ENCODE peak calls at places on chromosomes 7 and 10, in five cellular contexts. One of them, this sample, is unnamed.

GRCh38 chr10:61565819-61566560 is 96.7 kb upstream of the CABCOCO1 start:
- DNase-seq in H1: no peak
- DNase-seq in H9: no peak
- DNase-seq in trophoblast cell: no peak
- DNase-seq in neuronal stem cell: no peak
- DNase-seq in this sample: no peak

GRCh38 chr7:154792436-154793055 is 210.4 kb downstream of the PAXIP1 start:
- DNase-seq in H1: no peak
- DNase-seq in H9: no peak
- DNase-seq in neuronal stem cell: no peak
- DNase-seq in trophoblast cell: no peak
- DNase-seq in this sample: no peak

GRCh38 chr7:106068538-106068961 is 43.6 kb downstream of the SYPL1 start:
- DNase-seq in trophoblast cell: no peak
- DNase-seq in neuronal stem cell: no peak
- DNase-seq in H9: no peak
- DNase-seq in H1: no peak
- DNase-seq in this sample: no peak

GRCh38 chr10:78310481-78311080 is 276.9 kb downstream of the RPS24 start:
- DNase-seq in H1: no peak
- DNase-seq in neuronal stem cell: no peak
- DNase-seq in H9: no peak
- DNase-seq in trophoblast cell: no peak
- DNase-seq in this sample: no peak

GRCh38 chr10:125284875-125285597 is 124.7 kb upstream of the CTBP2 start:
- DNase-seq in H1: no peak
- DNase-seq in H9: peak
- DNase-seq in trophoblast cell: no peak
- DNase-seq in neuronal stem cell: no peak
- DNase-seq in this sample: no peak

GRCh38 chr7:28586736-28587135 is 174.4 kb downstream of the CREB5 start:
- DNase-seq in trophoblast cell: no peak
- DNase-seq in neuronal stem cell: no peak
- DNase-seq in H9: no peak
- DNase-seq in H1: no peak
- DNase-seq in this sample: no peak

GRCh38 chr7:22406715-22407114 is 49.8 kb upstream of the RAPGEF5 start:
- DNase-seq in trophoblast cell: no peak
- DNase-seq in H1: no peak
- DNase-seq in H9: no peak
- DNase-seq in neuronal stem cell: no peak
- DNase-seq in this sample: no peak

GRCh38 chr7:46315891-46316290 is 394.8 kb upstream of the IGFBP3 start:
- DNase-seq in H9: no peak
- DNase-seq in trophoblast cell: no peak
- DNase-seq in neuronal stem cell: no peak
- DNase-seq in H1: no peak
- DNase-seq in this sample: peak

GRCh38 chr10:109914966-109915365 is 8.3 kb downstream of the XPNPEP1 start:
- DNase-seq in H1: no peak
- DNase-seq in trophoblast cell: no peak
- DNase-seq in H9: peak
- DNase-seq in neuronal stem cell: no peak
- DNase-seq in this sample: peak

GRCh38 chr10:42707229-42707628 is 68.9 kb upstream of the ZNF33B start:
- DNase-seq in H1: no peak
- DNase-seq in trophoblast cell: no peak
- DNase-seq in H9: no peak
- DNase-seq in neuronal stem cell: no peak
- DNase-seq in this sample: no peak

GRCh38 chr7:6030988-6031387 is at the start of gene ANKRD61:
- DNase-seq in H1: no peak
- DNase-seq in trophoblast cell: no peak
- DNase-seq in neuronal stem cell: no peak
- DNase-seq in H9: no peak
- DNase-seq in this sample: no peak

GRCh38 chr7:52669031-52669430 is 366.4 kb upstream of the POM121L12 start:
- DNase-seq in trophoblast cell: no peak
- DNase-seq in H9: peak
- DNase-seq in neuronal stem cell: no peak
- DNase-seq in H1: no peak
- DNase-seq in this sample: no peak

GRCh38 chr10:131725736-131726459 is 174.9 kb upstream of the PPP2R2D start:
- DNase-seq in neuronal stem cell: no peak
- DNase-seq in trophoblast cell: no peak
- DNase-seq in H9: peak
- DNase-seq in H1: no peak
- DNase-seq in this sample: no peak

GRCh38 chr7:1401011-1401410 is 58.3 kb downstream of the MICALL2 start:
- DNase-seq in trophoblast cell: peak
- DNase-seq in neuronal stem cell: no peak
- DNase-seq in H1: no peak
- DNase-seq in H9: no peak
- DNase-seq in this sample: no peak

GRCh38 chr7:132148876-132149275 is 427.4 kb downstream of the PLXNA4 start:
- DNase-seq in H9: no peak
- DNase-seq in trophoblast cell: no peak
- DNase-seq in neuronal stem cell: no peak
- DNase-seq in H1: no peak
- DNase-seq in this sample: no peak

GRCh38 chr10:102673961-102674511 is 29.8 kb downstream of the TRIM8 start:
- DNase-seq in trophoblast cell: no peak
- DNase-seq in H9: peak
- DNase-seq in neuronal stem cell: peak
- DNase-seq in H1: no peak
- DNase-seq in this sample: peak

GRCh38 chr10:131886181-131886716 is 14.6 kb upstream of the PPP2R2D start:
- DNase-seq in H1: no peak
- DNase-seq in trophoblast cell: no peak
- DNase-seq in neuronal stem cell: no peak
- DNase-seq in H9: peak
- DNase-seq in this sample: no peak

GRCh38 chr10:69375307-69376151 is 41.2 kb downstream of the TACR2 start:
- DNase-seq in neuronal stem cell: peak
- DNase-seq in trophoblast cell: no peak
- DNase-seq in H1: peak
- DNase-seq in H9: peak
- DNase-seq in this sample: no peak

GRCh38 chr10:58817499-58817898 is 304.8 kb downstream of the BICC1 start:
- DNase-seq in H9: no peak
- DNase-seq in trophoblast cell: no peak
- DNase-seq in neuronal stem cell: no peak
- DNase-seq in H1: no peak
- DNase-seq in this sample: peak

GRCh38 chr10:88687853-88688467 is 18.1 kb upstream of the LIPK start:
- DNase-seq in H1: no peak
- DNase-seq in trophoblast cell: no peak
- DNase-seq in neuronal stem cell: no peak
- DNase-seq in H9: no peak
- DNase-seq in this sample: peak

GRCh38 chr10:22849077-22849810 is 78.6 kb upstream of the ARMC3 start:
- DNase-seq in trophoblast cell: no peak
- DNase-seq in H9: no peak
- DNase-seq in H1: no peak
- DNase-seq in neuronal stem cell: no peak
- DNase-seq in this sample: no peak

GRCh38 chr7:108454674-108455523 is 1.3 kb downstream of the NRCAM start:
- DNase-seq in H1: no peak
- DNase-seq in H9: peak
- DNase-seq in neuronal stem cell: no peak
- DNase-seq in trophoblast cell: no peak
- DNase-seq in this sample: peak

GRCh38 chr10:73875139-73875475 is 752 bp upstream of the CAMK2G start:
- DNase-seq in H1: no peak
- DNase-seq in trophoblast cell: no peak
- DNase-seq in H9: no peak
- DNase-seq in neuronal stem cell: no peak
- DNase-seq in this sample: no peak

GRCh38 chr10:103199498-103199897 is 6.4 kb upstream of the NT5C2 start:
- DNase-seq in trophoblast cell: no peak
- DNase-seq in H9: no peak
- DNase-seq in H1: no peak
- DNase-seq in neuronal stem cell: no peak
- DNase-seq in this sample: no peak

GRCh38 chr10:74988787-74989574 is 122.5 kb upstream of the SAMD8 start:
- DNase-seq in neuronal stem cell: no peak
- DNase-seq in H9: no peak
- DNase-seq in trophoblast cell: no peak
- DNase-seq in H1: no peak
- DNase-seq in this sample: no peak

GRCh38 chr7:15836041-15836440 is 149.6 kb upstream of the MEOX2 start:
- DNase-seq in trophoblast cell: no peak
- DNase-seq in H9: peak
- DNase-seq in H1: no peak
- DNase-seq in neuronal stem cell: no peak
- DNase-seq in this sample: no peak

DNA sequence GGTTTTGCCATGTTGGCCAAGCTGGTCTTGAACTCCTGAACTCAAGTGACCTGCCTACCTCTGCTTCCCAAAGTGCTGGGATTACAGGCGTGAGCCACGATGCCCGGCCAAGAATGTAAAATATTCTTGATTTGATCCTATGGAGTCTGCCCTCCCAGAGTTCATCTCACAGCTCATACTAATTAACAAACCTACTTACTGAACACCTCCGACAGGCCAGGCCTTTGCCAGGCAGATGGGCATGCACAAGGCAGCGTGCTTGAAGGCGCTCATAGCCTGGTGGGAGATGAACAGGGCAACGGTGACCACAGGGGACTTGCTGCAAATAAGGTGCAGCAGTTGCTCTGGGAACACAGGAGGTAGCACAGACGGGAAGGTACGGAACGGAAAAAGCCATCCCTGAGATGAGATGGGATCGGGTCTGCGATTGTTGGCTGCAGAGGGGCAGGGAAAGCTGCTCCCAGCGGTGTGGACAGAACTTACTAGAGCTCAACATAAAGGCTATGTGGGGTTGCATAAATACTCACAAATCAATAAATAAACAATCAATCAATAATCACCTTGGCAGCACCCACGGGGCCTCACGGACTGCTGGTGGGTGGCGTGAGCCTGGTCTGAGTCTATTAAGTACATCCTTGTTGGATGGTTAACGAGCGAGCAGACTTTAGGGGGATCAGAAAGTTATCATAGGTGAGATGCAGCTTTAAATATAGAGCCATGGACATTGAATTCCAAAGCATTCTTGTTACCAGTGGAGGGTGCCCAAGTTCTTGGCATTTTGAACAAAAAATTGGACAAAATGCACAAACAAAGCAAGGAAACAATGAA is 4.7 kb downstream of the ACBD7 start:
- DNase-seq in H9: no peak
- DNase-seq in H1: no peak
- DNase-seq in neuronal stem cell: no peak
- DNase-seq in trophoblast cell: no peak
- DNase-seq in this sample: no peak
- H4K91ac ChIP-seq in H9: no peak
- H4K91ac ChIP-seq in H1: no peak
- H4K91ac ChIP-seq in neuronal stem cell: no peak
- H4K91ac ChIP-seq in trophoblast cell: no peak
- H4K91ac ChIP-seq in this sample: peak

GRCh38 chr7:66905243-66905642 is 15.8 kb upstream of the TMEM248 start:
- DNase-seq in trophoblast cell: no peak
- DNase-seq in neuronal stem cell: no peak
- DNase-seq in H9: no peak
- DNase-seq in H1: no peak
- DNase-seq in this sample: no peak

GRCh38 chr7:66902844-66903180 is 18.2 kb upstream of the TMEM248 start:
- DNase-seq in neuronal stem cell: no peak
- DNase-seq in H1: no peak
- DNase-seq in H9: peak
- DNase-seq in trophoblast cell: no peak
- DNase-seq in this sample: no peak

GRCh38 chr7:66905689-66906088 is 15.3 kb upstream of the TMEM248 start:
- DNase-seq in H9: peak
- DNase-seq in H1: no peak
- DNase-seq in neuronal stem cell: no peak
- DNase-seq in trophoblast cell: no peak
- DNase-seq in this sample: no peak

GRCh38 chr7:66903360-66904062 is 17.5 kb upstream of the TMEM248 start:
- DNase-seq in trophoblast cell: no peak
- DNase-seq in H1: no peak
- DNase-seq in H9: no peak
- DNase-seq in neuronal stem cell: no peak
- DNase-seq in this sample: no peak

GRCh38 chr7:66904063-66904593 is 16.9 kb upstream of the TMEM248 start:
- DNase-seq in neuronal stem cell: no peak
- DNase-seq in H9: peak
- DNase-seq in H1: no peak
- DNase-seq in trophoblast cell: no peak
- DNase-seq in this sample: no peak
- H2BK12ac ChIP-seq in neuronal stem cell: no peak
- H2BK12ac ChIP-seq in H9: no peak
- H2BK12ac ChIP-seq in H1: no peak
- H2BK12ac ChIP-seq in trophoblast cell: no peak
- H2BK12ac ChIP-seq in this sample: no peak

DNA sequence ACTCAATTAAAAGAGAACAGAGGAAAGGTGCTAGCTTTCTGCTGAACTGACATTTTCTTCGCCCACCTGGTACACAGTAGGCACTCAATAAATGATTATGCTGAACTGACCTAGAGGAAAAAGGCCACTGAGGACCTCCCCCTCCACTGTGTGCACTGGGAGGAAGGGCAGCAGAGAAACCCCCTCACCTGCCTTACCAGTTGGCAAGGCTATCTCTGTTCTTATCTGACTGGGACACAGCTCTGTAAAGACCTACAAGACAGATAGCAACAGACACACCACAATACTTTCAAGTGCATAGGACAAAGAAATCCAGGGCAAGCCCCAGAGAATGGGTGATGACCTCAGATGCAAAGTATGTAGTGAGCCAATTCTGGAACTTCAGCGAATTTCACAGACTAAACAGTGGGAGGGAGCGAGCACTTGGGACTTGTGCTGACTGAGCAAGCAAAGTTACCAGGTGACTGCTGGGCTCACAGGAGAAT is 30.4 kb downstream of the PDLIM1 start:
- DNase-seq in H1: no peak
- DNase-seq in neuronal stem cell: no peak
- DNase-seq in trophoblast cell: peak
- DNase-seq in H9: no peak
- DNase-seq in this sample: peak
- H4K91ac ChIP-seq in H1: no peak
- H4K91ac ChIP-seq in neuronal stem cell: no peak
- H4K91ac ChIP-seq in trophoblast cell: no peak
- H4K91ac ChIP-seq in H9: no peak
- H4K91ac ChIP-seq in this sample: peak

GRCh38 chr7:93148135-93148534 is at the start of gene SAMD9L:
- DNase-seq in H1: no peak
- DNase-seq in H9: no peak
- DNase-seq in neuronal stem cell: no peak
- DNase-seq in trophoblast cell: no peak
- DNase-seq in this sample: peak

GRCh38 chr7:93146465-93147127 is 1.6 kb downstream of the SAMD9L start:
- DNase-seq in H1: no peak
- DNase-seq in H9: no peak
- DNase-seq in neuronal stem cell: no peak
- DNase-seq in trophoblast cell: no peak
- DNase-seq in this sample: no peak

GRCh38 chr7:93147358-93147757 is 827 bp downstream of the SAMD9L start:
- DNase-seq in H9: no peak
- DNase-seq in H1: no peak
- DNase-seq in trophoblast cell: no peak
- DNase-seq in neuronal stem cell: no peak
- DNase-seq in this sample: peak

GRCh38 chr7:93146036-93146435 is 2.1 kb downstream of the SAMD9L start:
- DNase-seq in trophoblast cell: no peak
- DNase-seq in H1: no peak
- DNase-seq in H9: no peak
- DNase-seq in neuronal stem cell: no peak
- DNase-seq in this sample: no peak

GRCh38 chr7:93145324-93145723 is 2.9 kb downstream of the SAMD9L start:
- DNase-seq in H1: no peak
- DNase-seq in trophoblast cell: no peak
- DNase-seq in neuronal stem cell: no peak
- DNase-seq in H9: no peak
- DNase-seq in this sample: no peak
- H2BK12ac ChIP-seq in H1: no peak
- H2BK12ac ChIP-seq in trophoblast cell: no peak
- H2BK12ac ChIP-seq in neuronal stem cell: no peak
- H2BK12ac ChIP-seq in H9: no peak
- H2BK12ac ChIP-seq in this sample: no peak

This sample was measured in mesenchymal stem cell.